ENCODE peak calls at places on chromosomes 13 and 19, in eight cellular contexts. H is tibial artery, N is body of pancreas, Z is heart right ventricle, V is ascending aorta, I is PC-3, B is mammary epithelial cell, M is Peyer's patch. D is an unnamed sample.

GRCh38 chr13:33233547-33233946 is 52.0 kb downstream of the STARD13 start:
- DNase-seq in I (peak; percentile 5), N (peak; percentile 45), B (no peak), M (no peak), V (no peak), Z (peak; percentile 28), H (no peak), D (no peak)

GRCh38 chr19:1266818-1267440 is 2.2 kb upstream of the CIRBP start:
- DNase-seq in Z (peak; percentile 72), N (peak; percentile 70), I (peak; percentile 54), V (no peak), M (peak; percentile 91), H (peak; percentile 50), B (no peak), D (no peak)

GRCh38 chr13:113815151-113816058 is 48.5 kb downstream of the GAS6 start:
- DNase-seq in N (no peak), H (no peak), M (no peak), V (no peak), I (peak; percentile 42), Z (peak; percentile 34), B (no peak), D (no peak)

GRCh38 chr13:112510002-112510780 is 77.8 kb downstream of the TUBGCP3 start:
- DNase-seq in N (peak; percentile 41), Z (peak; percentile 13), I (peak; percentile 55), B (peak; percentile 14), H (no peak), M (no peak), V (no peak), D (no peak)

GRCh38 chr13:110305544-110305943 is 1.4 kb downstream of the COL4A1 start:
- DNase-seq in V (no peak), N (no peak), B (no peak), H (no peak), I (no peak), M (no peak), Z (no peak), D (no peak)

GRCh38 chr19:53545271-53546065 is 7.5 kb downstream of the ZNF331 start:
- DNase-seq in H (no peak), N (no peak), V (no peak), Z (no peak), M (no peak), B (no peak), I (peak; percentile 98), D (no peak)

GRCh38 chr13:80989241-80989640 is 648.3 kb upstream of the SPRY2 start:
- DNase-seq in H (no peak), Z (no peak), N (no peak), B (no peak), I (no peak), M (no peak), V (no peak), D (no peak)

GRCh38 chr19:35754365-35755139 is 2.3 kb downstream of the HSPB6 start:
- DNase-seq in V (no peak), M (no peak), N (no peak), Z (no peak), B (no peak), I (no peak), H (no peak), D (no peak)

GRCh38 chr13:101654916-101655315 is 202.4 kb downstream of the ITGBL1 start:
- DNase-seq in B (no peak), V (no peak), M (no peak), Z (no peak), H (no peak), I (no peak), N (no peak), D (no peak)

GRCh38 chr13:27835799-27836198 is 43.5 kb downstream of the GSX1 start:
- DNase-seq in H (no peak), M (no peak), Z (no peak), V (no peak), B (no peak), I (no peak), N (no peak), D (no peak)

GRCh38 chr19:56973713-56974553 is 133.4 kb upstream of the PEG3 start:
- DNase-seq in H (no peak), I (no peak), V (no peak), B (no peak), N (no peak), Z (no peak), M (no peak), D (no peak)

GRCh38 chr13:35733832-35734231 is 257.3 kb upstream of the MAB21L1 start:
- DNase-seq in N (no peak), H (no peak), B (no peak), I (no peak), Z (peak; percentile 54), M (no peak), V (no peak), D (no peak)

GRCh38 chr13:102948006-102948405 is 102.2 kb downstream of the ERCC5 start:
- DNase-seq in N (no peak), B (no peak), M (no peak), V (no peak), Z (peak; percentile 8), H (no peak), I (peak; percentile 4), D (peak; percentile 70)

GRCh38 chr19:58382997-58383603 is 2.3 kb upstream of the ZNF837 start:
- DNase-seq in I (no peak), B (no peak), Z (no peak), H (no peak), N (no peak), V (no peak), M (peak; percentile 43), D (no peak)

GRCh38 chr19:11339254-11340098 is at the start of gene RAB3D:
- DNase-seq in M (peak; percentile 92), I (peak; percentile 95), Z (peak; percentile 96), V (peak; percentile 64), N (peak; percentile 97), B (peak; percentile 75), H (peak; percentile 91), D (peak; percentile 72)
- H3K27ac ChIP-seq in M (peak within 1 kb of the TSS; percentile 79), I (peak within 1 kb of the TSS; percentile 11), Z (peak within 1 kb of the TSS; percentile 79), V (peak within 1 kb of the TSS; percentile 70), N (peak within 1 kb of the TSS; percentile 94), B (no peak within 1 kb of the TSS), H (peak within 1 kb of the TSS; percentile 80), D (peak within 1 kb of the TSS; percentile 87)

GRCh38 chr13:107612376-107612775 is 603.0 kb downstream of the LIG4 start:
- DNase-seq in I (no peak), B (no peak), N (no peak), V (no peak), H (no peak), Z (no peak), M (no peak), D (no peak)
- TF ChIP-seq CTCF in I (no peak), B (no peak), N (no peak), V (no peak), H (no peak), Z (no peak), M (no peak), D (no peak)

GRCh38 chr19:4539697-4540581 is at the start of gene LRG1:
- DNase-seq in I (no peak), H (peak; percentile 36), V (no peak), Z (peak; percentile 44), M (peak; percentile 69), B (no peak), N (peak; percentile 93), D (no peak)
- H3K27ac ChIP-seq in I (no peak within 1 kb of the TSS), H (no peak within 1 kb of the TSS), V (no peak within 1 kb of the TSS), Z (no peak within 1 kb of the TSS), M (peak within 1 kb of the TSS; percentile 33), B (no peak within 1 kb of the TSS), N (peak within 1 kb of the TSS; percentile 82), D (no peak within 1 kb of the TSS)

GRCh38 chr13:44440046-44440608 is 66.5 kb downstream of the SERP2 start:
- DNase-seq in B (no peak), I (no peak), V (no peak), M (no peak), N (no peak), H (no peak), Z (no peak), D (no peak)

GRCh38 chr13:44437356-44438233 is 64.0 kb downstream of the SERP2 start:
- DNase-seq in Z (no peak), I (peak; percentile 75), B (peak; percentile 48), V (no peak), N (no peak), H (no peak), M (no peak), D (no peak)

GRCh38 chr13:44436589-44437337 is 63.1 kb downstream of the SERP2 start:
- DNase-seq in I (peak; percentile 85), M (peak; percentile 96), Z (peak; percentile 96), V (peak; percentile 78), B (peak; percentile 89), H (peak; percentile 93), N (peak; percentile 95), D (peak; percentile 99)

GRCh38 chr13:44439615-44440014 is 66.0 kb downstream of the SERP2 start:
- DNase-seq in Z (no peak), N (no peak), B (no peak), V (no peak), H (no peak), I (no peak), M (no peak), D (no peak)

DNA sequence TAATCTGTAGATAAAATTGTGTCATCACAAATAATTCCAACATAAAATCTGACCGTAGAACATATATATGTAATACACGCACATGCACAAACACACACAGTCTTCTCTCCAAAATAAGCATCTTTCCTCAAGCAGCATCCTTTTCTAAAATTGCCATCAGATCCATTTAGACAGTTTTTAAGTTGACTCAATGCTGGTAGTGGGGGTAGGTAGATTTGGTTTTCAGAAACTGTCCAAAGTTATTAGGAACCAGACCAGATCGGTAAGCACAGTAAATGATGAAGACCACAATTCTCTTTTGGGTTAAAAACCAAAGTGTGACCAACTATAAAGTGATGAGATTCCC is 64.6 kb downstream of the SERP2 start:
- DNase-seq in H (no peak), Z (no peak), V (no peak), B (no peak), N (no peak), I (no peak), M (no peak), D (no peak)
- TF ChIP-seq CTCF in H (no peak), Z (peak; percentile 2), V (peak; percentile 1), B (no peak), N (no peak), I (no peak), M (no peak), D (peak; percentile 16)

DNA sequence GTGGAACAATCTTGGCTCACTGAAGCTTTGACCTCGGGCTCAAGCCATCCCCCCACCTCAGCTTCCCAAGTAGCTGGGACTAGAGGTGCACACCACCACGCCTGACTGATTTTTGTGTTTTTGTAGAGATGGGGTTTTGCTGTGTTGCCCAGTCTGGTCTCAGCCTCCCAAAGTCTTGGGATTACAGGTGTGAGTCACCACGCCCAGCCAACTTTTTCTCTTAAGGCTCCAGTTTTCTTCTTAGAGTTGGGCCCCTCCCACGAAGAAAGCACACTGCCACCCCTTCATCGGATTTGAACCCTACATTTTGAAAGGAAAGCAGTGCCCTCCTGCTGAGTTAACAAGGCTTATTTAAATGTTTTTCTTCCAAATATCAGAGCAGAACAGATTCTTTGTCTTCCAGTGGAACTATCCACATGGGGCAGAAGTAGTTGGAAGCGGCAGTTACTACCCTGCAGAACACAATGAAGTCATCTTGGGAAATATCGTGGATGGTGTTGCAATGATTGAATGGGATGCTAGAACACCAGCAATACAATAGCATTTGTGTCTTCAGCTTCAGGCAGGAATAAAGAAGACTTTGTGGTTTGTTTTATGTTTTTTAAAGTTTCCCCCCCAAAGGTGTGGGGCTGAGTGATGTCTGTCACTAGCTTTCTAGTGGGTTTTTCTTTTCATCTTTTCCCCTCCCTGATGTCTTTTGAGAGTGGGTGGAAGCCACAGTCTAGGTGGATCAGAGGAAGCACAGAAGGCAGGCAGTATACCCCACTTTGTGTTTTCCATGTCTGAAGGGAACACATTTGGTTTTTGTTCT is 8.9 kb downstream of the ACTN4 start:
- DNase-seq in I (peak; percentile 32), B (peak; percentile 92), Z (no peak), H (no peak), V (no peak), M (no peak), N (no peak), D (no peak)
- H3K27ac ChIP-seq in I (peak overlapping the region; percentile 99), B (peak overlapping the region; percentile 100), Z (peak overlapping the region; percentile 88), H (peak overlapping the region; percentile 97), V (peak overlapping the region; percentile 96), M (peak overlapping the region; percentile 95), N (peak overlapping the region; percentile 92), D (peak overlapping the region; percentile 87)

D was measured in dorsolateral prefrontal cortex.